ENCODE peak calls at places on chromosomes 1 and 21, in seven cellular contexts. J is MM.1S, L is uterus, Z is colonic mucosa, R is tibial nerve, A is sigmoid colon, F is neuronal stem cell. H is an unnamed sample.

GRCh38 chr21:46424062-46424591 is 34.6 kb upstream of the DIP2A start:
- DNase-seq in J (no peak), F (no peak), R (no peak), Z (no peak), L (no peak), A (no peak), H (peak; percentile 84)

GRCh38 chr1:9278114-9278513 is 14.6 kb upstream of the SPSB1 start:
- DNase-seq in J (no peak), F (no peak), Z (no peak), L (no peak), R (no peak), A (no peak), H (peak; percentile 66)

GRCh38 chr21:15559612-15560011 is 170.2 kb upstream of the USP25 start:
- DNase-seq in L (no peak), Z (no peak), R (no peak), J (no peak), F (no peak), A (no peak), H (no peak)

GRCh38 chr1:231663211-231663792 is 36.7 kb downstream of the DISC1 start:
- DNase-seq in J (no peak), F (no peak), R (no peak), L (no peak), A (no peak), Z (no peak), H (no peak)

GRCh38 chr1:30915491-30916230 is 7.1 kb upstream of the SDC3 start:
- DNase-seq in J (no peak), Z (no peak), A (peak; percentile 43), R (no peak), F (no peak), L (no peak), H (peak; percentile 17)

GRCh38 chr1:15770313-15770962 is 11.8 kb downstream of the FBLIM1 start:
- DNase-seq in L (no peak), F (no peak), Z (no peak), R (no peak), A (no peak), J (no peak), H (peak; percentile 70)

GRCh38 chr1:1421147-1421906 is at the start of gene ANKRD65:
- DNase-seq in J (no peak), Z (no peak), L (no peak), F (no peak), A (no peak), R (no peak), H (peak; percentile 76)

GRCh38 chr1:160486453-160486852 is 36.6 kb downstream of the SLAMF6 start:
- DNase-seq in L (no peak), A (no peak), J (no peak), F (no peak), Z (no peak), R (no peak), H (no peak)

GRCh38 chr1:16073490-16074104 is at the start of gene FAM131C:
- DNase-seq in A (no peak), J (peak; percentile 89), F (no peak), R (no peak), L (no peak), Z (peak; percentile 28), H (peak; percentile 97)

GRCh38 chr1:207811920-207812720 is 60.3 kb downstream of the CD46 start:
- DNase-seq in L (no peak), J (no peak), R (peak; percentile 47), F (no peak), A (peak; percentile 93), Z (no peak), H (peak; percentile 81)

GRCh38 chr1:28971980-28972771 is 57.8 kb downstream of the EPB41 start:
- DNase-seq in F (no peak), R (no peak), A (peak; percentile 73), Z (no peak), L (peak; percentile 66), J (no peak), H (peak; percentile 82)

GRCh38 chr1:171912509-171913185 is 71.3 kb downstream of the DNM3 start:
- DNase-seq in Z (no peak), F (no peak), L (no peak), J (no peak), A (no peak), R (no peak), H (no peak)
- H3K27ac ChIP-seq in Z (no peak overlapping the region), F (no peak overlapping the region), L (no peak overlapping the region), J (no peak overlapping the region), A (no peak overlapping the region), R (no peak overlapping the region), H (no peak overlapping the region)

DNA sequence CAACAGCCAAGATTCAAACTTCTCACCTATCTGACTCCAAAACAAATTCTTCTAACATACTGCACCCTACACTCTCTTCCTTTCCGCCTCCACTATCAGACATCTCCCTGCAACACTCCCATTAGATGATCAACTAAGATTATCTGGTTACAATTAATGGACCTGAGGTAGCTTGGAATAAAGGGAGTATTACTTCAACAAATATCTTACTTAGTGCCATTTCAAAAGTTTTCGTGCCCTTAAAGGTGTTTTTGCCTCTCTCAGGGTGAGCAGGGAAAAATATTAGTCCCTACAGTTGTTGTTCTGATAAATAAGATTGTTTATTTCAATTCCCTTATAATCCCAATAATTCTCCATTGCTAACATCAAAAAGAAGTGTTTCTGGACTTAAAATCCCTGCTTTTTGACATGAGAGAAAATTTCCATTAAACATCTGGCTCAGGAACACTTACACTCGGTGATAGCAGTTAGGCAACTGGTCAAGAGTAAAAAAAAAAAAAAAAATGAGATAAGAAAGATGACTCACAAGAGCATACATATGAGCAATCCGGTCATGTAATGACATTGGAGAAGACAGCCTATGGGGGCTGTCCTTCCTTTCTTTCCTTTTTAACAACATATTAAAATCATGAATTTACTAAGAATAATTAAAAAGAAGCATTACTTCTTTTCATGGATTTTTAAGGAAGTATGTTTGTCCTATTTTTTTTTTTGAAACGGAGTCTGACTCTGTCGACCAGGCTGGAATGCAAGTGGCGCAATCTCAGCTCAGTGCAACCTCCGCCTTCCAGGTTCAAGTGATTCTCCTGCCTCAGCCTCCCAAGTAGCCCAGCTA is 7.6 kb downstream of the RSBN1 start:
- DNase-seq in R (no peak), F (no peak), L (no peak), A (no peak), J (no peak), Z (no peak), H (peak; percentile 86)
- H3K27ac ChIP-seq in R (no peak overlapping the region), F (no peak overlapping the region), L (peak overlapping the region; percentile 52), A (no peak overlapping the region), J (no peak overlapping the region), Z (no peak overlapping the region), H (no peak overlapping the region)

GRCh38 chr1:178953034-178953433 is 72.7 kb upstream of the FAM20B start:
- DNase-seq in F (no peak), J (no peak), L (peak; percentile 73), R (peak; percentile 62), A (peak; percentile 88), Z (no peak), H (no peak)

GRCh38 chr1:178954291-178954690 is 71.4 kb upstream of the FAM20B start:
- DNase-seq in A (no peak), R (no peak), J (no peak), F (no peak), L (no peak), Z (no peak), H (no peak)

GRCh38 chr1:178954937-178955336 is 70.8 kb upstream of the FAM20B start:
- DNase-seq in J (no peak), L (no peak), Z (no peak), A (no peak), R (no peak), F (no peak), H (no peak)

GRCh38 chr1:178955391-178955954 is 70.2 kb upstream of the FAM20B start:
- DNase-seq in A (no peak), Z (no peak), R (no peak), F (no peak), J (no peak), L (no peak), H (no peak)

GRCh38 chr1:178953538-178954207 is 72.0 kb upstream of the FAM20B start:
- DNase-seq in Z (no peak), J (no peak), F (no peak), L (peak; percentile 39), R (peak; percentile 38), A (no peak), H (no peak)
- H3K27ac ChIP-seq in Z (no peak overlapping the region), J (no peak overlapping the region), F (no peak overlapping the region), L (peak overlapping the region; percentile 62), R (no peak overlapping the region), A (peak overlapping the region; percentile 70), H (no peak overlapping the region)

DNA sequence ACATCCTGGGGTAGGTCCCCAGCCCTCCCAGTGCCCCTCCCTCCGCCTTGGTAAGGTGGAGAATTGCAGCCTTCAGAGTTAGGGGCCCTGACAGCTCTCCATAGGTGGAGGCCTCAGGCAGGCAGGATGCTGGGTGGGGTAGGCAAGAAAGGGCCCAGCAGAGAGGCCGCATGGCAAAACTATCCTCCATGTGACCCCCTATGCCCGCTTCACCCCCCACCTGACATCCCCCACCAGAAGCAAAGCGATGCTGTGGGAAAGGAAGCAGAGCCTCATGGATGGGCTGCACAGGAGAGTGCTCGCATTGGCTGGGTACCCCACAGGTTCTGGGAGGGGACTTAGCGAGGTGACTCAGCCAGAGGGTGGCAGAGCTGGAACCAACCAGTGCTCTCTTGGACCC is 1.6 kb downstream of the S100A9 start:
- DNase-seq in J (no peak), R (no peak), Z (peak; percentile 15), L (no peak), A (no peak), F (no peak), H (no peak)
- H3K27ac ChIP-seq in J (no peak overlapping the region), R (no peak overlapping the region), Z (no peak overlapping the region), L (no peak overlapping the region), A (no peak overlapping the region), F (no peak overlapping the region), H (no peak overlapping the region)

GRCh38 chr1:95022527-95022926 is 50.2 kb downstream of the ALG14 start:
- DNase-seq in F (no peak), Z (no peak), J (no peak), R (no peak), L (no peak), A (no peak), H (no peak)
- H3K27ac ChIP-seq in F (no peak overlapping the region), Z (no peak overlapping the region), J (no peak overlapping the region), R (peak overlapping the region; percentile 77), L (peak overlapping the region; percentile 85), A (peak overlapping the region; percentile 68), H (peak overlapping the region; percentile 79)

DNA sequence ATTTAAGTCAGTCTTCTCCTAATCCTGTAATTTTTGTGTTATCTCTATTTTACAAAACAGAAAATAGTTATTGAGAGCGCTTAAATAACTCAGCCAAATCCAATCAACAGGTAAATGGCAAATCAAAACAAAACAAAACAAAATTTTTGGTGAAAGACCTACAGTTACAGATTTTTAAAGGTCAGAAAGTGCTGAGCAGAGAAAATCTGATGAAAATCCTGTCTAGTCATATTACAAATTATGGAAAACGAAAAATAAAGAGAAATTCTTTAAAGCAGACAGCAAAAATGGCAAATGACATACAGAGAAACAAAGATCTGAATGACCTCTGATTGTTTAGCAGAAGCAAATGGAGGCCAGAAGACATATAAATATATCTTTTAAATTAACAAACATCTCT is 482.4 kb downstream of the PCP4 start:
- DNase-seq in Z (no peak), R (no peak), J (no peak), F (no peak), L (no peak), A (no peak), H (no peak)
- H3K27ac ChIP-seq in Z (no peak overlapping the region), R (no peak overlapping the region), J (no peak overlapping the region), F (no peak overlapping the region), L (no peak overlapping the region), A (no peak overlapping the region), H (no peak overlapping the region)

DNA sequence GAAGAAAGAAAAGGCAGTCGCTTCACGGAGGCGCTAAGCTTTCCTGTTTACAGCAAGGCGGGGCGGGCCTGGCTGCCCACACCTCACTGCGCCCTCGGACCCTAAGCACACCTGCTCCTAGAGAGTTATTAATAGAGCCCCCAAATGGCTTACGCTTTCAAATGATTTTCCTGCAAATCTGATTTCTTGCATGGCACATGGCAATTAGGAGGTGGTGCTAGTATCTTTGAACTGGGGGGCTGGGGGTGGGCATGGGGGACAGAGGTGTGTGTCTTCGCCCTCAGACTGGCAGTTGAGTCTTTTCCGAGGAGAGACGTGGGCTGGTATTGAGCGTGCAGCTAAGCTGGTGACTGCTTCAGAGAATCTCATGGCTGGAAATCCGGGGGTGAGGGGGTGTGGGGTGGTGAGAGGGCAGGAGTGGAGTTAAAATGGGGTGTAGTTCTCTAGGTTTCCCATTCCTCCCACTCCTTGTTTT is 1.3 kb downstream of the S1PR1 start:
- DNase-seq in R (no peak), Z (no peak), L (no peak), F (no peak), A (no peak), J (no peak), H (no peak)
- H3K27ac ChIP-seq in R (no peak overlapping the region), Z (peak overlapping the region; percentile 24), L (peak overlapping the region; percentile 77), F (no peak overlapping the region), A (no peak overlapping the region), J (no peak overlapping the region), H (peak overlapping the region; percentile 51)

H was measured in osteoblast.